ENCODE peak calls at places on chromosomes 2 and 18, in four cellular contexts. E is A549, A is H1, M is HCT116. Y is an unnamed sample.

GRCh38 chr18:8052237-8052701 is 485.2 kb downstream of the PTPRM start:
- DNase-seq in M (no peak), E (no peak), A (no peak), Y (peak; percentile 62)

GRCh38 chr2:14417586-14417985 is 214.9 kb upstream of the LRATD1 start:
- DNase-seq in E (no peak), M (no peak), A (no peak), Y (no peak)

GRCh38 chr2:68774569-68775271 is 40.1 kb downstream of the ARHGAP25 start:
- DNase-seq in E (no peak), M (no peak), A (no peak), Y (peak; percentile 97)

GRCh38 chr2:236338495-236339184 is 74.4 kb upstream of the ASB18 start:
- DNase-seq in A (no peak), M (no peak), E (no peak), Y (peak; percentile 74)

GRCh38 chr2:239433777-239434396 is 33.1 kb upstream of the HDAC4 start:
- DNase-seq in E (no peak), M (peak; percentile 60), A (no peak), Y (peak; percentile 23)

GRCh38 chr2:146916914-146917313 is 927.9 kb upstream of the ACVR2A start:
- DNase-seq in M (no peak), A (no peak), E (no peak), Y (no peak)

GRCh38 chr2:2328847-2329246 is 2.2 kb downstream of the MYT1L start:
- DNase-seq in M (no peak), A (peak; percentile 71), E (no peak), Y (peak; percentile 45)

GRCh38 chr2:180505203-180505602 is 475.2 kb upstream of the UBE2E3 start:
- DNase-seq in A (no peak), E (no peak), M (no peak), Y (no peak)

GRCh38 chr18:30406728-30407127 is 635.8 kb downstream of the DSC3 start:
- DNase-seq in E (no peak), M (no peak), A (no peak), Y (peak; percentile 71)

GRCh38 chr2:191895743-191896142 is 48.9 kb upstream of the CAVIN2 start:
- DNase-seq in E (no peak), M (no peak), A (no peak), Y (no peak)

GRCh38 chr2:20599861-20600461 is 50.9 kb downstream of the HS1BP3 start:
- DNase-seq in A (no peak), M (no peak), E (no peak), Y (peak; percentile 50)

GRCh38 chr2:220269421-220269820 is 642.0 kb downstream of the SLC4A3 start:
- DNase-seq in E (no peak), A (no peak), M (no peak), Y (no peak)

GRCh38 chr2:140085674-140086073 is 1305.5 kb upstream of the NXPH2 start:
- DNase-seq in M (no peak), E (no peak), A (no peak), Y (no peak)

GRCh38 chr18:61541673-61542072 is 208.4 kb downstream of the CDH20 start:
- DNase-seq in M (no peak), E (no peak), A (no peak), Y (no peak)

GRCh38 chr2:101622633-101623521 is 74.6 kb upstream of the MAP4K4 start:
- DNase-seq in E (no peak), A (no peak), M (no peak), Y (peak; percentile 87)

GRCh38 chr2:677056-677949 is at the start of gene TMEM18:
- DNase-seq in M (peak; percentile 99), E (peak; percentile 92), A (peak; percentile 97), Y (peak; percentile 99)

GRCh38 chr2:32716598-32716997 is 88.7 kb downstream of the TTC27 start:
- DNase-seq in E (no peak), M (no peak), A (no peak), Y (no peak)

GRCh38 chr2:172552547-172553291 is 3.2 kb upstream of the PDK1 start:
- DNase-seq in E (no peak), M (no peak), A (no peak), Y (peak; percentile 50)

GRCh38 chr2:216554755-216555154 is 56.1 kb downstream of the RPL37A start:
- DNase-seq in M (no peak), A (no peak), E (no peak), Y (no peak)

GRCh38 chr2:104867351-104868080 is 13.6 kb downstream of the POU3F3 start:
- DNase-seq in A (peak; percentile 71), M (no peak), E (no peak), Y (no peak)

GRCh38 chr2:219056896-219057708 is 3.6 kb downstream of the IHH start:
- DNase-seq in E (no peak), A (peak; percentile 61), M (no peak), Y (no peak)

GRCh38 chr2:24489942-24490673 is 946 bp upstream of the NCOA1 start:
- DNase-seq in A (peak; percentile 50), M (no peak), E (peak; percentile 58), Y (peak; percentile 40)

GRCh38 chr2:21102356-21102755 is 21.4 kb upstream of the TDRD15 start:
- DNase-seq in E (no peak), M (no peak), A (no peak), Y (no peak)

GRCh38 chr2:189222440-189222839 is 42.9 kb upstream of the COL5A2 start:
- DNase-seq in E (no peak), M (no peak), A (no peak), Y (no peak)

GRCh38 chr2:160140471-160140870 is 59.6 kb downstream of the ITGB6 start:
- DNase-seq in A (no peak), E (no peak), M (no peak), Y (no peak)

GRCh38 chr2:219459460-219460311 is 25.0 kb downstream of the SPEG start:
- DNase-seq in E (peak; percentile 75), A (peak; percentile 94), M (no peak), Y (peak; percentile 77)

GRCh38 chr2:41737888-41738287 is 309.9 kb upstream of the PKDCC start:
- DNase-seq in E (no peak), M (no peak), A (no peak), Y (no peak)

GRCh38 chr2:75516378-75517122 is 44.2 kb downstream of the EVA1A start:
- DNase-seq in E (no peak), M (no peak), A (no peak), Y (no peak)

DNA sequence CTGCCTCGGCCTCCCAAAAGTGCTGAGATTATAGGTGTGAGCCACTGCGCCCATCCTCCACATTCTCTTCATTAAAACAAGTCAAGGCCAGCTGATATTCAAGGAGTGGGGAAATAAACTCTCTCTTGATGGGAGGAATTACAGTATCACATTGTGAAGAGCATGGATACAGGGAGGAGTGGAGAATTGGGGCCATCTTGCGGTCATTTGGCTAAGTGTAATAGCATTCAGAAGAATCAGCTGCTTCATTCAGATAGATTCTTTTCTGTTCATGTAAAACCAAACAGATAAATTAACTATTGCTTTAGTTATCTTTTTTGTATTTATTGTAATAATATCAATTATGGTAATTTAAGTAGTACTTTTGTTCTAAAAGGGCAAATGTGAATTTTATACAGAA is 156.3 kb downstream of the UBR3 start:
- DNase-seq in E (no peak), A (no peak), M (no peak), Y (no peak)
- TF ChIP-seq CTCF in E (no peak), A (no peak), M (no peak), Y (no peak)

GRCh38 chr2:126887506-126887905 is 11.2 kb upstream of the TEX51 start:
- DNase-seq in A (no peak), E (no peak), M (no peak), Y (no peak)

GRCh38 chr2:126884861-126885481 is 13.7 kb upstream of the TEX51 start:
- DNase-seq in E (no peak), M (no peak), A (no peak), Y (no peak)

GRCh38 chr2:126885701-126886121 is 13.0 kb upstream of the TEX51 start:
- DNase-seq in A (peak; percentile 57), E (no peak), M (no peak), Y (no peak)

GRCh38 chr2:126886906-126887280 is 11.8 kb upstream of the TEX51 start:
- DNase-seq in E (no peak), A (no peak), M (no peak), Y (peak; percentile 32)

DNA sequence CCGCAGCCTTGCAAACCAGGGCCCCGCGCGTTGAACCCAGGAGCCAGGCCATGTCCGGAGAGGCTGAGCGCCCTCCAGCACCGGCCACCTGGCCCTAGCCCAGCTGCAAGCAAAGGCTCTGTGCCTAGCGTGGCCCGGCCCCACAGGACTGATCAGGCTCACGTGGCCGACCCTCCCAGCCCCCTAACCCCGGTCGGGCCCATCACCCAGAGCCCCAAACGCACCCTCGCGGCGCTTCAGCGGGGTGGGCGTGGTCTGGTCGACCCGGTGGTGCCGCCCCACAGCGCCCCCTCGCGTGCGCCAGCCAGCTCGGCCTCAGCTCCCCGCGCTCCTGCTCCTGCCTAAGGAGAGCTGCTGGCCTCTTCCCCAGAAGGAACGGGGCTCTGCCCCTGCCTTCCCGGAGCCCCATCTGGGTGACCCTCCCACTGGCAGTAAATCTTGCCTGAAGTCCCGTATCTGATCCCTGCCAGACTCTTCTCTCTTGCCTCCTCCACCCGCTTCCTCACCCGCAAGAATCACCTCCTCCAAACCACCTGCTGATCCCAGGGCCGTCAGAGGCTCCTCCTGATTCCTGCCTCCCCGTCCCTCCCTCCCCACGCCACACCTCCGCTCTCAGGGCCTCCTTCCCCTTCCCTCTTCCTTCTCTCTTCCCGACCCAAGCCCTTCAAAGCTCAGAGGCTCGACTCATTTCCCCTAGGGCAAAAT is 12.3 kb upstream of the TEX51 start:
- DNase-seq in A (peak; percentile 96), E (peak; percentile 65), M (peak; percentile 42), Y (peak; percentile 70)
- TF ChIP-seq MAX in A (peak; percentile 69), E (peak; percentile 37), M (no peak), Y (no peak)

GRCh38 chr2:119113489-119113770 is 45.1 kb downstream of the C1QL2 start:
- DNase-seq in M (no peak), E (no peak), A (no peak), Y (no peak)
- H3K4me3 ChIP-seq in M (no peak overlapping the region), E (no peak overlapping the region), A (no peak overlapping the region), Y (no peak overlapping the region)

GRCh38 chr18:70075906-70076305 is 128.2 kb upstream of the CD226 start:
- DNase-seq in E (no peak), A (no peak), M (no peak), Y (no peak)
- TF ChIP-seq CTCF in E (no peak), A (no peak), M (no peak), Y (no peak)

GRCh38 chr2:44107086-44107740 is 61.5 kb upstream of the PPM1B start:
- DNase-seq in E (no peak), M (no peak), A (no peak), Y (no peak)

GRCh38 chr2:44110444-44110843 is 58.2 kb upstream of the PPM1B start:
- DNase-seq in E (no peak), A (no peak), M (no peak), Y (no peak)

GRCh38 chr2:44107974-44108373 is 60.7 kb upstream of the PPM1B start:
- DNase-seq in M (no peak), A (no peak), E (no peak), Y (peak; percentile 51)

GRCh38 chr2:44112096-44112495 is 56.6 kb upstream of the PPM1B start:
- DNase-seq in M (no peak), A (no peak), E (no peak), Y (peak; percentile 71)
- TF ChIP-seq MAX in M (no peak), A (no peak), E (no peak), Y (peak; percentile 20)

Y was measured in NB4.